ENCODE peak calls at places on chromosomes 4 and X, in five cellular contexts. W is fibroblast of the aortic adventitia, K is NCI-H510A, X is caudate nucleus, T is substantia nigra. B is an unnamed sample.

GRCh38 chr4:75598390-75598789 is 31.9 kb downstream of the CDKL2 start:
- DNase-seq in T (no peak), K (no peak), W (peak; percentile 43), X (no peak), B (no peak)

GRCh38 chr4:185811509-185812364 is at the start of gene SORBS2:
- DNase-seq in W (peak; percentile 58), X (peak; percentile 41), K (peak; percentile 44), T (no peak), B (peak; percentile 21)

GRCh38 chr4:60611762-60612496 is 588.2 kb upstream of the ADGRL3 start:
- DNase-seq in K (no peak), W (no peak), T (no peak), X (no peak), B (no peak)

GRCh38 chr4:6494431-6495295 is 22.2 kb upstream of the PPP2R2C start:
- DNase-seq in T (no peak), W (no peak), X (no peak), K (no peak), B (no peak)

GRCh38 chr4:149708513-149709175 is 107.0 kb downstream of the IQCM start:
- DNase-seq in T (no peak), K (no peak), W (no peak), X (no peak), B (no peak)

GRCh38 chr4:84849051-84849640 is 117.3 kb downstream of the WDFY3 start:
- DNase-seq in X (no peak), K (no peak), T (no peak), W (no peak), B (no peak)

GRCh38 chr4:82320351-82320750 is 53.4 kb downstream of the HNRNPD start:
- DNase-seq in T (no peak), X (no peak), K (no peak), W (no peak), B (no peak)

GRCh38 chr4:8394125-8394524 is 46.4 kb downstream of the ACOX3 start:
- DNase-seq in W (peak; percentile 81), T (peak; percentile 48), X (peak; percentile 15), K (no peak), B (peak; percentile 63)

GRCh38 chrX:13112499-13112898 is 68.1 kb upstream of the FAM9C start:
- DNase-seq in W (no peak), X (no peak), T (no peak), K (no peak), B (no peak)

GRCh38 chr4:46594658-46595057 is 204.7 kb upstream of the GABRA2 start:
- DNase-seq in T (no peak), W (no peak), X (no peak), K (no peak), B (no peak)

GRCh38 chrX:51804741-51805140 is 61.5 kb downstream of the GSPT2 start:
- DNase-seq in T (no peak), K (no peak), X (no peak), W (no peak), B (no peak)

GRCh38 chr4:179586460-179586859 is 2144.2 kb upstream of the AGA start:
- DNase-seq in X (no peak), W (no peak), K (no peak), T (no peak), B (no peak)

B was measured in hippocampal formation.